ENCODE peak calls at places on chromosomes 13 and 19, in six cellular contexts. One of them, this sample, is unnamed.
A peak's percentile ranks its signal among the peaks of the same experiment; 100 is the strongest.

GRCh38 chr19:6721773-6722172 is 1.3 kb upstream of the C3 start:
- DNase-seq in astrocyte of the spinal cord: no peak
- DNase-seq in hepatocyte: no peak
- DNase-seq in ovary: no peak
- DNase-seq in AG04450: no peak
- DNase-seq in Caco-2: no peak
- DNase-seq in this sample: no peak

GRCh38 chr13:108176685-108177274 is 38.6 kb downstream of the LIG4 start:
- DNase-seq in astrocyte of the spinal cord: no peak
- DNase-seq in hepatocyte: peak; percentile 55
- DNase-seq in ovary: no peak
- DNase-seq in AG04450: no peak
- DNase-seq in Caco-2: peak; percentile 44
- DNase-seq in this sample: peak; percentile 48

GRCh38 chr13:94702181-94703041 is 9.9 kb downstream of the SOX21 start:
- DNase-seq in astrocyte of the spinal cord: no peak
- DNase-seq in hepatocyte: no peak
- DNase-seq in ovary: no peak
- DNase-seq in AG04450: no peak
- DNase-seq in Caco-2: no peak
- DNase-seq in this sample: no peak

GRCh38 chr13:79282976-79283375 is 123.1 kb downstream of the RBM26 start:
- DNase-seq in astrocyte of the spinal cord: no peak
- DNase-seq in hepatocyte: peak; percentile 35
- DNase-seq in ovary: no peak
- DNase-seq in AG04450: no peak
- DNase-seq in Caco-2: peak; percentile 21
- DNase-seq in this sample: no peak

GRCh38 chr13:40514797-40515196 is 151.6 kb downstream of the FOXO1 start:
- DNase-seq in astrocyte of the spinal cord: no peak
- DNase-seq in hepatocyte: no peak
- DNase-seq in ovary: no peak
- DNase-seq in AG04450: no peak
- DNase-seq in Caco-2: no peak
- DNase-seq in this sample: no peak

GRCh38 chr19:58544591-58545285 is 874 bp downstream of the TRIM28 start:
- DNase-seq in astrocyte of the spinal cord: peak; percentile 29
- DNase-seq in hepatocyte: peak; percentile 88
- DNase-seq in ovary: no peak
- DNase-seq in AG04450: no peak
- DNase-seq in Caco-2: no peak
- DNase-seq in this sample: no peak

GRCh38 chr13:78576266-78576665 is 27.1 kb downstream of the POU4F1 start:
- DNase-seq in astrocyte of the spinal cord: no peak
- DNase-seq in hepatocyte: no peak
- DNase-seq in ovary: no peak
- DNase-seq in AG04450: no peak
- DNase-seq in Caco-2: no peak
- DNase-seq in this sample: no peak

GRCh38 chr19:48629599-48630288 is 7.4 kb downstream of the DBP start:
- DNase-seq in astrocyte of the spinal cord: no peak
- DNase-seq in hepatocyte: peak; percentile 79
- DNase-seq in ovary: peak; percentile 88
- DNase-seq in AG04450: no peak
- DNase-seq in Caco-2: peak; percentile 55
- DNase-seq in this sample: no peak

GRCh38 chr13:104571161-104571889 is 1505.1 kb upstream of the SLC10A2 start:
- DNase-seq in astrocyte of the spinal cord: peak; percentile 95
- DNase-seq in hepatocyte: peak; percentile 87
- DNase-seq in ovary: peak; percentile 56
- DNase-seq in AG04450: peak; percentile 41
- DNase-seq in Caco-2: peak; percentile 73
- DNase-seq in this sample: no peak

GRCh38 chr19:4635763-4636135 is 3.6 kb upstream of the TNFAIP8L1 start:
- DNase-seq in astrocyte of the spinal cord: no peak
- DNase-seq in hepatocyte: no peak
- DNase-seq in ovary: no peak
- DNase-seq in AG04450: no peak
- DNase-seq in Caco-2: no peak
- DNase-seq in this sample: no peak

GRCh38 chr19:610071-610800 is 20.6 kb downstream of the HCN2 start:
- DNase-seq in astrocyte of the spinal cord: peak; percentile 43
- DNase-seq in hepatocyte: no peak
- DNase-seq in ovary: no peak
- DNase-seq in AG04450: no peak
- DNase-seq in Caco-2: no peak
- DNase-seq in this sample: no peak

GRCh38 chr19:8877854-8878705 is 45.9 kb downstream of the MBD3L1 start:
- DNase-seq in astrocyte of the spinal cord: no peak
- DNase-seq in hepatocyte: no peak
- DNase-seq in ovary: no peak
- DNase-seq in AG04450: no peak
- DNase-seq in Caco-2: peak; percentile 2
- DNase-seq in this sample: no peak

GRCh38 chr19:45038931-45039893 is at the start of gene CLASRP:
- DNase-seq in astrocyte of the spinal cord: peak; percentile 90
- DNase-seq in hepatocyte: peak; percentile 96
- DNase-seq in ovary: peak; percentile 91
- DNase-seq in AG04450: peak; percentile 71
- DNase-seq in Caco-2: peak; percentile 94
- DNase-seq in this sample: peak; percentile 78

GRCh38 chr19:29524201-29524911 is 1.4 kb upstream of the VSTM2B start:
- DNase-seq in astrocyte of the spinal cord: no peak
- DNase-seq in hepatocyte: no peak
- DNase-seq in ovary: no peak
- DNase-seq in AG04450: no peak
- DNase-seq in Caco-2: no peak
- DNase-seq in this sample: no peak

GRCh38 chr19:35755550-35756371 is 1.1 kb downstream of the HSPB6 start:
- DNase-seq in astrocyte of the spinal cord: peak; percentile 38
- DNase-seq in hepatocyte: peak; percentile 70
- DNase-seq in ovary: peak; percentile 96
- DNase-seq in AG04450: no peak
- DNase-seq in Caco-2: no peak
- DNase-seq in this sample: peak; percentile 59

GRCh38 chr19:45442408-45442926 is 18.8 kb upstream of the ERCC1 start:
- DNase-seq in astrocyte of the spinal cord: no peak
- DNase-seq in hepatocyte: no peak
- DNase-seq in ovary: no peak
- DNase-seq in AG04450: no peak
- DNase-seq in Caco-2: no peak
- DNase-seq in this sample: no peak

GRCh38 chr19:44618640-44619357 is 5.4 kb downstream of the IGSF23 start:
- DNase-seq in astrocyte of the spinal cord: no peak
- DNase-seq in hepatocyte: no peak
- DNase-seq in ovary: no peak
- DNase-seq in AG04450: no peak
- DNase-seq in Caco-2: no peak
- DNase-seq in this sample: no peak

GRCh38 chr19:52322429-52322828 is 13.6 kb upstream of the ZNF610 start:
- DNase-seq in astrocyte of the spinal cord: no peak
- DNase-seq in hepatocyte: no peak
- DNase-seq in ovary: no peak
- DNase-seq in AG04450: no peak
- DNase-seq in Caco-2: no peak
- DNase-seq in this sample: no peak

GRCh38 chr13:24184855-24185254 is 24.3 kb downstream of the SPATA13 start:
- DNase-seq in astrocyte of the spinal cord: no peak
- DNase-seq in hepatocyte: no peak
- DNase-seq in ovary: no peak
- DNase-seq in AG04450: no peak
- DNase-seq in Caco-2: no peak
- DNase-seq in this sample: no peak

GRCh38 chr13:77492982-77493381 is 42.5 kb upstream of the SCEL start:
- DNase-seq in astrocyte of the spinal cord: peak; percentile 33
- DNase-seq in hepatocyte: peak; percentile 47
- DNase-seq in ovary: no peak
- DNase-seq in AG04450: no peak
- DNase-seq in Caco-2: peak; percentile 41
- DNase-seq in this sample: no peak

GRCh38 chr13:24208314-24208713 is 47.8 kb downstream of the SPATA13 start:
- DNase-seq in astrocyte of the spinal cord: peak; percentile 84
- DNase-seq in hepatocyte: no peak
- DNase-seq in ovary: no peak
- DNase-seq in AG04450: peak; percentile 69
- DNase-seq in Caco-2: no peak
- DNase-seq in this sample: no peak

GRCh38 chr19:53394522-53394973 is 401 bp upstream of the ZNF765 start:
- DNase-seq in astrocyte of the spinal cord: no peak
- DNase-seq in hepatocyte: peak; percentile 65
- DNase-seq in ovary: peak; percentile 46
- DNase-seq in AG04450: no peak
- DNase-seq in Caco-2: no peak
- DNase-seq in this sample: no peak

GRCh38 chr19:2695288-2695866 is 7.1 kb downstream of the GNG7 start:
- DNase-seq in astrocyte of the spinal cord: no peak
- DNase-seq in hepatocyte: no peak
- DNase-seq in ovary: no peak
- DNase-seq in AG04450: no peak
- DNase-seq in Caco-2: no peak
- DNase-seq in this sample: no peak

GRCh38 chr13:48078251-48078656 is 16.6 kb downstream of the MED4 start:
- DNase-seq in astrocyte of the spinal cord: no peak
- DNase-seq in hepatocyte: no peak
- DNase-seq in ovary: no peak
- DNase-seq in AG04450: no peak
- DNase-seq in Caco-2: peak; percentile 33
- DNase-seq in this sample: no peak

GRCh38 chr19:3433313-3433712 is 47.0 kb downstream of the SMIM24 start:
- DNase-seq in astrocyte of the spinal cord: peak; percentile 45
- DNase-seq in hepatocyte: no peak
- DNase-seq in ovary: no peak
- DNase-seq in AG04450: no peak
- DNase-seq in Caco-2: no peak
- DNase-seq in this sample: no peak

GRCh38 chr13:50174630-50175029 is 159.4 kb downstream of the KCNRG start:
- DNase-seq in astrocyte of the spinal cord: no peak
- DNase-seq in hepatocyte: no peak
- DNase-seq in ovary: no peak
- DNase-seq in AG04450: no peak
- DNase-seq in Caco-2: no peak
- DNase-seq in this sample: no peak

DNA sequence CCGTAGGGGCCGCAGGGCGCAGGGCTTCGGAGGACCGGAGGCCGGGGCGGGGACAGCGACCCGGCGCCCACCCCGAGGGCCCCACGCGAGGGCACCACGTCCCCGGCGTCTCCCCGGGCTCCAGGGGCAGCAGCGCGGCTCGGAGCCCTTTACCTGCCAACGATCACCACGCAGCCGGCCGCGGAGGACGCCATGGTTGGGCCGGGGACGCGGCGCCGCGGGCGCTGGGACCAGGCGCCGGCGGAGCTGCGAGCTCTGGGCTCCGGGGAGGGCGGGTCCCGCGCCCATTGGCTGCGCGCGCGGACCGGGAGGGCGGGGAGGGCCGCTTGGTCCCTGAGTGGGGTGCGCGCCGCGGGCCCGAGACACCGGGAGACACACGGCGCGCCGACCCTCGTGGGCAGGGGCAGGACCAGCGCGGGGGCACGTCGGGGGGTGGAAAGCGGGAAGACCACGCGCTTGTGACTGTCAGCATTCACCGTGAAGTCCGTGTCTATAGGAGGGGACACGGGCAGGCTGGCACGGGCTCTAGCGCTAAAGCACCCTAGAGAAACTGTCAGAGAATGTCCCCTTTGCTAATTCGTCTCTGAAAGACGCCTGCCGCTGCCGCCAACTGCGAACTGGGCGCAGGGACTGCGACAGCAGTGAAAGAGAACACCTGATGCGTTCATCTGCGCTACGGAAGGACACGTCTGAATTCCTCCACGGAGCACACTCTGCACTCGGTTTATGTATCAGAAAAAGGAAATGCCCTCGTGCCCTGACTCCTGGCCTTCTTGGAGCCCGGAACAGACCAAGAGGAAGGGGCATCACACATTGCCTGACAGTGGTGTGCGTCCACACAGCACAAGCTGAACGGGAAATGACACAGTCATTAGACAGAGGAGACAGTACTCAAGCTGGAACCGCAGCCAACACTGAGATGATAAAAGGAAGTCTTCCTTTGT is at the start of gene CRYL1:
- DNase-seq in astrocyte of the spinal cord: peak; percentile 50
- DNase-seq in hepatocyte: peak; percentile 85
- DNase-seq in ovary: peak; percentile 73
- DNase-seq in AG04450: no peak
- DNase-seq in Caco-2: peak; percentile 68
- DNase-seq in this sample: peak; percentile 79
- TF ChIP-seq CTCF in astrocyte of the spinal cord: no peak
- TF ChIP-seq CTCF in hepatocyte: no peak
- TF ChIP-seq CTCF in ovary: no peak
- TF ChIP-seq CTCF in AG04450: no peak
- TF ChIP-seq CTCF in Caco-2: no peak
- TF ChIP-seq CTCF in this sample: no peak

GRCh38 chr19:55212447-55212846 is 3.1 kb upstream of the PTPRH start:
- DNase-seq in astrocyte of the spinal cord: no peak
- DNase-seq in hepatocyte: peak; percentile 34
- DNase-seq in ovary: no peak
- DNase-seq in AG04450: no peak
- DNase-seq in Caco-2: peak; percentile 90
- DNase-seq in this sample: peak; percentile 24
- TF ChIP-seq CTCF in astrocyte of the spinal cord: peak; percentile 24
- TF ChIP-seq CTCF in hepatocyte: peak; percentile 29
- TF ChIP-seq CTCF in ovary: no peak
- TF ChIP-seq CTCF in AG04450: no peak
- TF ChIP-seq CTCF in Caco-2: peak; percentile 97
- TF ChIP-seq CTCF in this sample: no peak

DNA sequence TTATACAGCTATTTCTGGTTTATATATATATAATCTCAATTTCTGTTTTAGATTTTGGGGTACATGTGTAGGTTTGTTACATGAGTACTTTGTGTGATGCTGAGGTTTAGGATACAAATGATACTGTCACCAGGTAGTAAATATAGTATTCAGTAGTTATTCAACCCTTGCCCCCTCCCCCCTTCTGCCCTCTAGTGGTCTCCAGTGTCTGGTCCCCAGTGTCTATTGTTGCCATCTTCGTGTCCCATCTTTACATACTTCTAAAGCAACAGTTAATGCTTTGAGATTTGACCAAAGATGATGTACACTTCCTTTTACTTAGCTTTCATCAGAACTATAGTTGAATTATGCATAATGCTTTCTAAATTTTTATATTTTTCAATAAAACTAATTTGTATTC is 1623.4 kb upstream of the PRR20A start:
- DNase-seq in astrocyte of the spinal cord: no peak
- DNase-seq in hepatocyte: no peak
- DNase-seq in ovary: no peak
- DNase-seq in AG04450: no peak
- DNase-seq in Caco-2: peak; percentile 52
- DNase-seq in this sample: no peak
- TF ChIP-seq CTCF in astrocyte of the spinal cord: no peak
- TF ChIP-seq CTCF in hepatocyte: peak; percentile 31
- TF ChIP-seq CTCF in ovary: no peak
- TF ChIP-seq CTCF in AG04450: no peak
- TF ChIP-seq CTCF in Caco-2: peak; percentile 74
- TF ChIP-seq CTCF in this sample: no peak

DNA sequence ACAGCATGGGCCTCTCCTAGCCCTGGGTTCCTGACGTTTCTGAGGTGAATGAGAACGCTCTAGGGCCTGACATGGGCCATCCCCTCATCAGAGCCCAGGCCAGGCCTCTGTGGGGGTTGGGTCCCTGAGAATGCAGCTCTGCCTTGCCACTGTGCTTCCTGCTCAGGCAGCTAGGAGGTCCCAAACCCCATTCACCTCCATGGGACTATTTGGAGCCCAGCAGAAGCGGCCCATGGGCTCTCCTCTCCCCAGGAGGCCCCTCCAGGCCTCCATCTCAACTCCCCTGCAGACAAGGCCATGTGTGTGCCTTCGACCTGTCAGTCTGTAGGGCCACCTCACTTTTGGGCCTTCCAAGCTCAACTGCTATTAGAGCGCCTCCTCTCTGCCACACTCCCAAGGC is 36.9 kb downstream of the ELL start:
- DNase-seq in astrocyte of the spinal cord: no peak
- DNase-seq in hepatocyte: no peak
- DNase-seq in ovary: no peak
- DNase-seq in AG04450: no peak
- DNase-seq in Caco-2: no peak
- DNase-seq in this sample: no peak
- TF ChIP-seq CTCF in astrocyte of the spinal cord: no peak
- TF ChIP-seq CTCF in hepatocyte: no peak
- TF ChIP-seq CTCF in ovary: no peak
- TF ChIP-seq CTCF in AG04450: no peak
- TF ChIP-seq CTCF in Caco-2: no peak
- TF ChIP-seq CTCF in this sample: no peak

This sample was measured in CD4-positive, alpha-beta T cell.